ENCODE peak calls at places on chromosomes 12 and 14, in eight cellular contexts. V, I, Y, N, U, E, C and A are unnamed samples.

GRCh38 chr14:49594347-49595089 is 4.2 kb upstream of the LRR1 start:
- DNase-seq in N (peak; percentile 81), Y (no peak), U (peak; percentile 80), E (no peak), I (no peak), V (no peak), C (no peak), A (peak; percentile 46)

GRCh38 chr14:104304451-104305351 is 166.3 kb downstream of the KIF26A start:
- DNase-seq in E (no peak), V (no peak), I (no peak), N (no peak), C (no peak), U (no peak), Y (no peak), A (no peak)

GRCh38 chr14:73452341-73453191 is 5.8 kb downstream of the NUMB start:
- DNase-seq in V (no peak), U (no peak), N (no peak), Y (no peak), I (no peak), E (no peak), C (no peak), A (peak; percentile 85)

GRCh38 chr14:106277503-106277902 is 751.1 kb downstream of the TMEM121 start:
- DNase-seq in V (no peak), U (no peak), I (no peak), C (no peak), E (no peak), N (no peak), Y (no peak), A (no peak)

GRCh38 chr12:52871291-52871961 is 22.6 kb upstream of the KRT78 start:
- DNase-seq in E (no peak), V (no peak), N (peak; percentile 75), C (no peak), Y (peak; percentile 26), I (no peak), U (no peak), A (no peak)

GRCh38 chr12:30440826-30441602 is 254.7 kb downstream of the IPO8 start:
- DNase-seq in N (no peak), C (no peak), I (peak; percentile 43), Y (no peak), U (peak; percentile 62), V (peak; percentile 84), E (no peak), A (no peak)

GRCh38 chr14:81162941-81163340 is 57.8 kb downstream of the GTF2A1 start:
- DNase-seq in U (no peak), N (no peak), Y (no peak), V (no peak), C (no peak), E (no peak), I (peak; percentile 23), A (no peak)

GRCh38 chr12:88258396-88258795 is 116.3 kb downstream of the TMTC3 start:
- DNase-seq in C (no peak), V (no peak), Y (no peak), I (no peak), E (no peak), N (no peak), U (no peak), A (no peak)

GRCh38 chr14:81529391-81529790 is 4.3 kb downstream of the SEL1L start:
- DNase-seq in I (peak; percentile 10), V (no peak), E (no peak), C (no peak), U (no peak), Y (no peak), N (no peak), A (peak; percentile 8)

GRCh38 chr12:117350140-117350539 is 11.3 kb downstream of the NOS1 start:
- DNase-seq in C (no peak), I (no peak), Y (no peak), N (no peak), U (no peak), V (no peak), E (no peak), A (no peak)

DNA sequence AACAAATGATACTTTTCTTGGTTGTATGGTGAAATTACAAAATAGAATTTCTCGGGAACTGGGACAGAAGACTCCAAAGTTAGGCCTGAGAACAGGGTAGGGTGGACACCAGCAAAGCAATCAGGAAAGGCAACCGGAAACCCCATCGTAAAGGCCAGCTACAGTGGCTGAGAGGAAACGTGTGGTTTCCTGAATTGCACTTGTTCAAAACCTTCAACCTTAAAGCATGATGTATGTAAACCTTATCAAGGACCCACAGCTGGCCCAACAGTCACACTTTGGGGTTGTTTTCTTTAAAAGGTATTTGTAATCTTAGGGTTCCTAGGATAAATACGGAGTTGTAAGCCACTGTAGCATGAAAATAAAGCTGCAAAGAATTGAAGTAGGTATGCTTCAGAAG is 2.2 kb upstream of the PTGDR start:
- DNase-seq in N (no peak), V (no peak), I (no peak), Y (no peak), C (peak; percentile 72), U (no peak), E (no peak), A (no peak)
- H3K9me3 ChIP-seq in N (no peaks in the 10 kb centered on the region), V (no peaks in the 10 kb centered on the region), I (no peaks in the 10 kb centered on the region), Y (no peaks in the 10 kb centered on the region), C (no peaks in the 10 kb centered on the region), U (no peaks in the 10 kb centered on the region), E (no peaks in the 10 kb centered on the region), A (no peaks in the 10 kb centered on the region)

DNA sequence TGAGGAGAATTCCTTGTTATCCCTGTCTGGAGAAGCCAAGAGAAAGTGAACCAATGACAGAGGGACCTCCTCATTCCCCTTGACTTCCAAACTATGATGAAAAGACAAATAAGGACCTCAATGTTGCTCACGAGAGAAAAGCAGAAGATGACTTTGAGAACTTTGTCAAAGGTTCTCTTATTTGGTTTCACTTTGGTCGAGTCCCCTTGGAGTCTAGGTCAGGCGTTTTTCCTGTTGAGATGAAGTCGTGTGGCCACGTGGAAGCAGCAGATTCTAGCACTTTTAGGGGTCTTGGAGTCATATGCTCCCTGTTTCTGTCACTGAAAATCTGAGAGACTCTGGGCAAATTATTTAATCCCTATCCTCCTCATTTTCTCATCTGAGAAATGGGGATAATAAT is 33.8 kb upstream of the COL2A1 start:
- DNase-seq in N (no peak), C (no peak), Y (no peak), V (no peak), I (no peak), U (no peak), E (no peak), A (no peak)
- TF ChIP-seq CTCF in N (no peak), C (no peak), Y (no peak), V (no peak), I (no peak), U (no peak), E (no peak), A (no peak)

GRCh38 chr14:40682131-40682913 is 924.4 kb upstream of the LRFN5 start:
- DNase-seq in U (peak; percentile 3), Y (no peak), V (no peak), C (no peak), I (no peak), E (no peak), N (no peak), A (no peak)
- H3K9me3 ChIP-seq in U (no peaks in the 10 kb centered on the region), Y (no peaks in the 10 kb centered on the region), V (no peaks in the 10 kb centered on the region), C (no peaks in the 10 kb centered on the region), I (no peaks in the 10 kb centered on the region), E (no peaks in the 10 kb centered on the region), N (no peaks in the 10 kb centered on the region), A (peaks cover 13% of the 10 kb centered on the region)

GRCh38 chr14:54567634-54568561 is 970 bp downstream of the SAMD4A start:
- DNase-seq in Y (peak; percentile 55), N (peak; percentile 51), U (peak; percentile 68), E (peak; percentile 59), C (peak; percentile 30), V (peak; percentile 87), I (no peak), A (no peak)

GRCh38 chr14:54565236-54566151 is 1.4 kb upstream of the SAMD4A start:
- DNase-seq in C (peak; percentile 75), U (peak; percentile 93), I (peak; percentile 79), Y (peak; percentile 98), E (peak; percentile 78), V (peak; percentile 95), N (peak; percentile 92), A (peak; percentile 78)

GRCh38 chr14:54567224-54567633 is 301 bp downstream of the SAMD4A start:
- DNase-seq in I (no peak), Y (peak; percentile 51), V (peak; percentile 85), U (peak; percentile 63), C (no peak), N (peak; percentile 56), E (no peak), A (no peak)

GRCh38 chr14:54566152-54566409 is 847 bp upstream of the SAMD4A start:
- DNase-seq in U (no peak), Y (no peak), C (no peak), E (peak; percentile 60), N (no peak), I (no peak), V (no peak), A (no peak)

GRCh38 chr14:54566410-54567223 is at the start of gene SAMD4A:
- DNase-seq in I (no peak), U (peak; percentile 78), Y (peak; percentile 84), C (peak; percentile 76), V (peak; percentile 87), N (peak; percentile 77), E (peak; percentile 63), A (peak; percentile 71)
- TF ChIP-seq CTCF in I (peak; percentile 27), U (peak; percentile 35), Y (no peak), C (peak; percentile 14), V (peak; percentile 57), N (no peak), E (no peak), A (peak; percentile 46)